ENCODE peak calls at places on chromosomes 11 and 22, in six cellular contexts. D is fibroblast of lung, Y is cardiac muscle cell, R is ovary, M is fibroblast of mammary gland, G is PC-9. T is an unnamed sample.
A peak's percentile ranks its signal among the peaks of the same experiment; 100 is the strongest.

GRCh38 chr11:109612481-109612880 is 190.5 kb downstream of the C11orf87 start:
- DNase-seq in M (peak; percentile 7), Y (no peak), D (no peak), G (no peak), R (no peak), T (no peak)

GRCh38 chr11:123690490-123690889 is 36.1 kb upstream of the SCN3B start:
- DNase-seq in R (no peak), M (peak; percentile 71), Y (no peak), G (no peak), D (peak; percentile 61), T (no peak)

GRCh38 chr22:45886502-45886901 is 90.5 kb downstream of the WNT7B start:
- DNase-seq in Y (no peak), R (no peak), M (no peak), G (no peak), D (no peak), T (no peak)

GRCh38 chr22:41048791-41049717 is 43.3 kb upstream of the EP300 start:
- DNase-seq in G (peak; percentile 73), Y (peak; percentile 45), M (peak; percentile 60), R (peak; percentile 73), D (peak; percentile 80), T (peak; percentile 79)

GRCh38 chr11:57476883-57477506 is 16.7 kb downstream of the RTN4RL2 start:
- DNase-seq in Y (peak; percentile 39), D (peak; percentile 36), M (peak; percentile 34), R (no peak), G (peak; percentile 64), T (no peak)

GRCh38 chr11:62875698-62876483 is 4.8 kb upstream of the SLC3A2 start:
- DNase-seq in M (no peak), Y (no peak), D (no peak), G (no peak), R (no peak), T (no peak)

GRCh38 chr11:14350215-14350614 is 8.8 kb downstream of the RRAS2 start:
- DNase-seq in Y (no peak), G (no peak), R (no peak), D (no peak), M (no peak), T (no peak)

GRCh38 chr11:130163346-130164220 is 4.0 kb downstream of the ST14 start:
- DNase-seq in R (no peak), M (no peak), D (no peak), Y (no peak), G (peak; percentile 51), T (no peak)

GRCh38 chr11:130418210-130418609 is 10.2 kb downstream of the ADAMTS8 start:
- DNase-seq in G (no peak), D (no peak), M (no peak), Y (no peak), R (no peak), T (no peak)

GRCh38 chr11:45590743-45591142 is 74.7 kb downstream of the CHST1 start:
- DNase-seq in M (peak; percentile 33), Y (no peak), R (no peak), G (no peak), D (peak; percentile 44), T (no peak)

GRCh38 chr22:33785283-33785991 is 134.8 kb downstream of the LARGE1 start:
- DNase-seq in M (peak; percentile 86), Y (no peak), D (peak; percentile 73), R (no peak), G (peak; percentile 71), T (peak; percentile 39)

GRCh38 chr22:40463017-40463631 is 92.7 kb downstream of the SGSM3 start:
- DNase-seq in M (no peak), D (no peak), G (no peak), Y (no peak), R (no peak), T (no peak)

GRCh38 chr11:95991545-95991944 is 67.6 kb upstream of the MTMR2 start:
- DNase-seq in Y (no peak), R (no peak), G (peak; percentile 56), D (peak; percentile 62), M (no peak), T (peak; percentile 46)

GRCh38 chr22:38169116-38169515 is 12.5 kb downstream of the PLA2G6 start:
- DNase-seq in D (no peak), M (no peak), Y (no peak), G (no peak), R (no peak), T (no peak)

GRCh38 chr22:47124946-47125345 is 362.5 kb downstream of the TBC1D22A start:
- DNase-seq in G (no peak), D (no peak), M (no peak), R (no peak), Y (no peak), T (no peak)

GRCh38 chr22:45268167-45268957 is 16.4 kb upstream of the UPK3A start:
- DNase-seq in R (peak; percentile 62), D (no peak), G (no peak), M (no peak), Y (peak; percentile 82), T (no peak)

GRCh38 chr11:18737642-18738041 is 11.7 kb upstream of the IGSF22 start:
- DNase-seq in Y (no peak), R (no peak), D (no peak), G (no peak), M (no peak), T (no peak)

GRCh38 chr22:44550666-44551491 is 52.8 kb upstream of the RTL6 start:
- DNase-seq in D (peak; percentile 91), R (peak; percentile 78), M (peak; percentile 93), G (peak; percentile 93), Y (no peak), T (peak; percentile 94)

GRCh38 chr11:72573380-72573949 is 100.8 kb downstream of the PDE2A start:
- DNase-seq in D (peak; percentile 25), M (peak; percentile 42), Y (peak; percentile 65), R (no peak), G (no peak), T (no peak)

GRCh38 chr22:23144926-23145906 is at the start of gene RAB36:
- DNase-seq in R (peak; percentile 99), M (peak; percentile 98), Y (peak; percentile 99), D (peak; percentile 99), G (peak; percentile 90), T (peak; percentile 93)

GRCh38 chr11:118914178-118914918 is 11.4 kb downstream of the BCL9L start:
- DNase-seq in Y (no peak), R (peak; percentile 48), G (peak; percentile 75), D (peak; percentile 39), M (no peak), T (no peak)

GRCh38 chr11:57378166-57378565 is 2.8 kb downstream of the PRG3 start:
- DNase-seq in R (no peak), M (peak; percentile 5), G (no peak), Y (no peak), D (no peak), T (no peak)

GRCh38 chr22:37454857-37455686 is 27.8 kb upstream of the ELFN2 start:
- DNase-seq in D (peak; percentile 96), G (peak; percentile 99), Y (peak; percentile 74), R (no peak), M (peak; percentile 88), T (peak; percentile 43)

DNA sequence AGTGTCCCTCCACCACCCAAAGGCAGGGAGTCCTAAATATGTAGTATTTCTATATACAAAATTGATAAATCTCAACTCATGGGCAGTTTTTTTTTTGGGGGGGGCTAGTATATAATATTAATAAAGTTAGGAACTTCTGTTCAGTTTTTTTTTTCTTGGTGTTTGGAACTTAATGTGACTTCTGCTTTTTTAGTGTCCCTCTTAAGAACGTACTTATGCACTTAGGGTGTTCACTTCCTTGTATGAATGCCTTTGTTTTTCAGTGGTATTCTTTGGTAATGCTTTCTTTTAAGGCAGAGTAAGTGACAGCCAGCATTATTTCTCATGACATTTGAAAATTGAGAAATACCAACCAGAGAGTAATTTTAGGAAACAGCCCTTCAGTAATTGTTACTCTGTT is 2.3 kb downstream of the GRK3 start:
- DNase-seq in M (no peak), R (no peak), G (no peak), Y (no peak), D (no peak), T (no peak)
- H3K4me3 ChIP-seq in M (no peak overlapping the region), R (no peak overlapping the region), G (no peak overlapping the region), Y (no peak overlapping the region), D (no peak overlapping the region), T (no peak overlapping the region)

DNA sequence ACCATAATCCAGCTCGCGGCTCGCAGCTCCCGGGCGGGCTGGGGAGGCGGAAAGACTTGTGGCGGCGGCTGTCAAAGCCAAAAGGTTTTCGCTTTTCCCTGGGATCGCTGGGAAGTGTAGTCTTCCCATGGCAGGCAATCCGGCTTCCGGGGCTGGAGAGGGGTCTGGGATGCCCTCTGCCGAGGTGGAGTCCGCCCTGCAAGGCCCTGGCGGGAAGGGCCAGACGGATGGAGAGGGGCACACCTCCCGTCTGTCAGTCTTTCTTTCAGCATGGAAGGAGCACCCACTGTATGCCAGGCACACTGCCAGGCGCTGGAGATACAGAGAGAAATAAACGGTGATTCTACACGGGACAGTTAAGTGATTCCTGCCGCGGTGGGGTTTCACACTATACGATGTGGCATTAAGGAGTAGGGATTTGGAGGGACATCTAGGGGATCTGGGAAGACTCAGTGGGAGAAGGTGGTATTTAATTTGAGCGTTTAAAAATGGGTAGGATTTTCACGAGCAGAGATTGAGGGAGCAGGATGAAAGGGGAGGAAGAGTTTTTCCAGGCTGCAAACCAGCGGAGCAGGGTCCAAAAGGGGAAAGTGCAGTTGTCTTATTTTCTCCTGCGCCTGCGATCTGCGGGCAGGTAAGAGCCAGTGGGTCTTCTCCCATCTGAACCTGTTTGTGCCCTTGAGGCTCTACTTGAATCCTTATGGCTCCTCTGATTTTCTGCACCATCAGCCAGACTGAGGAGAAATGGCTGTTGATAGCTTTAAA is at the start of gene BACE1:
- DNase-seq in D (peak; percentile 84), Y (peak; percentile 93), G (peak; percentile 55), M (peak; percentile 82), R (peak; percentile 85), T (peak; percentile 56)
- TF ChIP-seq CTCF in D (peak; percentile 69), Y (peak; percentile 61), G (peak; percentile 38), M (peak; percentile 46), R (peak; percentile 40), T (peak; percentile 72)

GRCh38 chr11:2694995-2695939 is 4.5 kb downstream of the KCNQ1OT1 start:
- DNase-seq in R (no peak), D (no peak), M (no peak), G (no peak), Y (no peak), T (no peak)
- H3K4me3 ChIP-seq in R (no peak overlapping the region), D (no peak overlapping the region), M (no peak overlapping the region), G (no peak overlapping the region), Y (no peak overlapping the region), T (no peak overlapping the region)

DNA sequence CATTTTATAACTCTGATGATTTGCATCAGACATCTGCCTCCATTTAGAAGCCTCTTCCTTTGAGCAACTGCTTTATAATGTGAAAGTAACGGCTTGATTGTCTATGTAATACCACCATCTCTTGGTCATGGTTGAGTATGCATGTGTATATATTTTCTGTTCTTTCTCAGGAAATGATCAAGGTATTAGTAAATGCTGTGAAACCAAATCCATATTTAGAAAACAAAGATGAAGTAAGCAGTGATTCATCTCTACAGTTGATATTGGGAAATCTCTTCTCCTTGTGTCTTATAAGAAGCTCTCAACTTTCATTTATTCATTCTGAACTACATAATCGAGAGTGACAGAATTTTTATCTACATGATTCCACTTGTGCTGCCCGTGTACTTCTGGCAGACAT is 104.6 kb upstream of the ANO3 start:
- DNase-seq in G (peak; percentile 49), M (peak; percentile 97), R (no peak), D (peak; percentile 79), Y (peak; percentile 2), T (peak; percentile 80)
- TF ChIP-seq CTCF in G (peak; percentile 61), M (peak; percentile 60), R (peak; percentile 24), D (peak; percentile 55), Y (peak; percentile 55), T (peak; percentile 44)

GRCh38 chr22:30921108-30921507 is 47.5 kb downstream of the MORC2 start:
- DNase-seq in R (no peak), Y (no peak), G (no peak), D (no peak), M (peak; percentile 7), T (no peak)
- H3K4me3 ChIP-seq in R (no peak overlapping the region), Y (no peak overlapping the region), G (no peak overlapping the region), D (no peak overlapping the region), M (no peak overlapping the region), T (no peak overlapping the region)